ENCODE peak calls at places on chromosomes 4 and X, in four cellular contexts. A, Q, K and V are unnamed samples.

GRCh38 chr4:3783691-3784306 is 17.6 kb downstream of the ADRA2C start:
- DNase-seq in K (no peak), Q (no peak), A (no peak), V (no peak)

GRCh38 chr4:185011408-185011807 is 6.9 kb upstream of the HELT start:
- DNase-seq in A (no peak), K (no peak), Q (no peak), V (no peak)

GRCh38 chrX:79515529-79515928 is 148.4 kb upstream of the ITM2A start:
- DNase-seq in K (no peak), A (no peak), Q (no peak), V (no peak)

GRCh38 chrX:40154853-40155616 is 57.3 kb upstream of the BCOR start:
- DNase-seq in K (peak; percentile 79), Q (peak; percentile 84), A (peak; percentile 58), V (no peak)

GRCh38 chr4:52780206-52780605 is 29.0 kb upstream of the ERVMER34-1 start:
- DNase-seq in A (peak; percentile 7), Q (no peak), K (no peak), V (no peak)

GRCh38 chrX:943035-943434 is 269.4 kb downstream of the CRLF2 start:
- DNase-seq in A (no peak), Q (no peak), K (no peak), V (no peak)

GRCh38 chr4:46073778-46074177 is 50.1 kb downstream of the GABRG1 start:
- DNase-seq in A (no peak), Q (no peak), K (no peak), V (no peak)

GRCh38 chr4:110361921-110362320 is 114.0 kb upstream of the ENPEP start:
- DNase-seq in K (no peak), Q (no peak), A (peak; percentile 48), V (no peak)

GRCh38 chr4:7557447-7557846 is 122.7 kb upstream of the PSAPL1 start:
- DNase-seq in A (peak; percentile 91), Q (no peak), K (no peak), V (no peak)

GRCh38 chr4:47462799-47463234 is 685 bp downstream of the COMMD8 start:
- DNase-seq in K (no peak), Q (no peak), A (peak; percentile 24), V (no peak)

GRCh38 chr4:125085-125820 is 952 bp downstream of the ZNF718 start:
- DNase-seq in K (peak; percentile 76), A (peak; percentile 24), Q (no peak), V (no peak)

GRCh38 chr4:118282692-118283091 is 70.1 kb downstream of the PRSS12 start:
- DNase-seq in A (peak; percentile 79), K (no peak), Q (no peak), V (no peak)

GRCh38 chr4:139767168-139767567 is 101.5 kb downstream of the MGST2 start:
- DNase-seq in A (peak; percentile 38), K (no peak), Q (no peak), V (no peak)

GRCh38 chrX:47227334-47227583 is 5.5 kb upstream of the USP11 start:
- DNase-seq in K (no peak), A (no peak), Q (no peak), V (no peak)

GRCh38 chr4:182881928-182882327 is 35.3 kb downstream of the DCTD start:
- DNase-seq in K (peak; percentile 78), A (no peak), Q (no peak), V (no peak)

GRCh38 chr4:4860381-4860802 is 927 bp downstream of the MSX1 start:
- DNase-seq in Q (no peak), A (no peak), K (no peak), V (no peak)

GRCh38 chr4:156261230-156261629 is 307.6 kb upstream of the CTSO start:
- DNase-seq in Q (no peak), K (no peak), A (no peak), V (no peak)

GRCh38 chrX:17164936-17165335 is 210.1 kb upstream of the NHS start:
- DNase-seq in K (no peak), A (no peak), Q (no peak), V (no peak)

GRCh38 chrX:111756486-111756885 is 75.5 kb downstream of the ALG13 start:
- DNase-seq in K (no peak), Q (no peak), A (no peak), V (no peak)

GRCh38 chr4:2364654-2365053 is 53.8 kb downstream of the ZFYVE28 start:
- DNase-seq in K (no peak), A (peak; percentile 60), Q (no peak), V (peak; percentile 29)

GRCh38 chrX:47563801-47564315 is 2.9 kb downstream of the ARAF start:
- DNase-seq in Q (no peak), K (no peak), A (peak; percentile 60), V (no peak)

GRCh38 chr4:28772066-28772465 is 1911.4 kb downstream of the STIM2 start:
- DNase-seq in Q (no peak), K (no peak), A (peak; percentile 85), V (no peak)